ENCODE peak calls at places on chromosomes 12 and 14, in seven cellular contexts. One of them, this sample, is unnamed.

GRCh38 chr12:43637116-43637515 is 85.1 kb upstream of the ADAMTS20 start:
- DNase-seq in mammary epithelial cell: peak
- DNase-seq in CD8-positive, alpha-beta T cell: no peak
- DNase-seq in foreskin keratinocyte: no peak
- DNase-seq in IMR-90: no peak
- DNase-seq in CD4-positive, alpha-beta T cell: no peak
- DNase-seq in GM23338: no peak
- DNase-seq in this sample: no peak

GRCh38 chr12:102026728-102027127 is 35.1 kb downstream of the WASHC3 start:
- DNase-seq in mammary epithelial cell: no peak
- DNase-seq in CD8-positive, alpha-beta T cell: no peak
- DNase-seq in foreskin keratinocyte: no peak
- DNase-seq in IMR-90: no peak
- DNase-seq in CD4-positive, alpha-beta T cell: no peak
- DNase-seq in GM23338: peak
- DNase-seq in this sample: no peak

GRCh38 chr12:6370994-6371754 is 4.2 kb downstream of the SCNN1A start:
- DNase-seq in mammary epithelial cell: peak
- DNase-seq in CD8-positive, alpha-beta T cell: no peak
- DNase-seq in foreskin keratinocyte: peak
- DNase-seq in IMR-90: peak
- DNase-seq in CD4-positive, alpha-beta T cell: no peak
- DNase-seq in GM23338: peak
- DNase-seq in this sample: peak

GRCh38 chr14:87483651-87484260 is 509.2 kb downstream of the GALC start:
- DNase-seq in mammary epithelial cell: peak
- DNase-seq in CD8-positive, alpha-beta T cell: no peak
- DNase-seq in foreskin keratinocyte: peak
- DNase-seq in IMR-90: peak
- DNase-seq in CD4-positive, alpha-beta T cell: no peak
- DNase-seq in GM23338: no peak
- DNase-seq in this sample: peak

GRCh38 chr14:68106917-68107316 is 287.3 kb downstream of the RAD51B start:
- DNase-seq in mammary epithelial cell: no peak
- DNase-seq in CD8-positive, alpha-beta T cell: no peak
- DNase-seq in foreskin keratinocyte: no peak
- DNase-seq in IMR-90: no peak
- DNase-seq in CD4-positive, alpha-beta T cell: no peak
- DNase-seq in GM23338: no peak
- DNase-seq in this sample: no peak

GRCh38 chr12:60072911-60073310 is 477.1 kb downstream of the SLC16A7 start:
- DNase-seq in mammary epithelial cell: no peak
- DNase-seq in CD8-positive, alpha-beta T cell: no peak
- DNase-seq in foreskin keratinocyte: no peak
- DNase-seq in IMR-90: peak
- DNase-seq in CD4-positive, alpha-beta T cell: no peak
- DNase-seq in GM23338: peak
- DNase-seq in this sample: peak

GRCh38 chr12:89880695-89881350 is 172.2 kb upstream of the ATP2B1 start:
- DNase-seq in mammary epithelial cell: no peak
- DNase-seq in CD8-positive, alpha-beta T cell: peak
- DNase-seq in foreskin keratinocyte: no peak
- DNase-seq in IMR-90: no peak
- DNase-seq in CD4-positive, alpha-beta T cell: peak
- DNase-seq in GM23338: no peak
- DNase-seq in this sample: no peak

GRCh38 chr14:26008290-26008689 is 589.5 kb downstream of the NOVA1 start:
- DNase-seq in mammary epithelial cell: no peak
- DNase-seq in CD8-positive, alpha-beta T cell: no peak
- DNase-seq in foreskin keratinocyte: no peak
- DNase-seq in IMR-90: no peak
- DNase-seq in CD4-positive, alpha-beta T cell: no peak
- DNase-seq in GM23338: peak
- DNase-seq in this sample: peak

GRCh38 chr12:90280564-90281058 is 572.0 kb upstream of the ATP2B1 start:
- DNase-seq in mammary epithelial cell: peak
- DNase-seq in CD8-positive, alpha-beta T cell: no peak
- DNase-seq in foreskin keratinocyte: no peak
- DNase-seq in IMR-90: no peak
- DNase-seq in CD4-positive, alpha-beta T cell: no peak
- DNase-seq in GM23338: no peak
- DNase-seq in this sample: peak

GRCh38 chr12:112126916-112127315 is 1.6 kb downstream of the TRAFD1 start:
- DNase-seq in mammary epithelial cell: no peak
- DNase-seq in CD8-positive, alpha-beta T cell: no peak
- DNase-seq in foreskin keratinocyte: no peak
- DNase-seq in IMR-90: peak
- DNase-seq in CD4-positive, alpha-beta T cell: no peak
- DNase-seq in GM23338: no peak
- DNase-seq in this sample: peak

GRCh38 chr12:41211466-41211865 is 23.3 kb downstream of the PDZRN4 start:
- DNase-seq in mammary epithelial cell: no peak
- DNase-seq in CD8-positive, alpha-beta T cell: no peak
- DNase-seq in foreskin keratinocyte: no peak
- DNase-seq in IMR-90: no peak
- DNase-seq in CD4-positive, alpha-beta T cell: no peak
- DNase-seq in GM23338: no peak
- DNase-seq in this sample: no peak

GRCh38 chr12:57735952-57736742 is 2.4 kb downstream of the AGAP2 start:
- DNase-seq in mammary epithelial cell: peak
- DNase-seq in CD8-positive, alpha-beta T cell: no peak
- DNase-seq in foreskin keratinocyte: no peak
- DNase-seq in IMR-90: peak
- DNase-seq in CD4-positive, alpha-beta T cell: no peak
- DNase-seq in GM23338: peak
- DNase-seq in this sample: no peak

GRCh38 chr12:100346660-100347059 is 10.2 kb upstream of the SLC17A8 start:
- DNase-seq in mammary epithelial cell: no peak
- DNase-seq in CD8-positive, alpha-beta T cell: no peak
- DNase-seq in foreskin keratinocyte: no peak
- DNase-seq in IMR-90: peak
- DNase-seq in CD4-positive, alpha-beta T cell: no peak
- DNase-seq in GM23338: no peak
- DNase-seq in this sample: peak

GRCh38 chr14:104677506-104678332 is 11.7 kb upstream of the INF2 start:
- DNase-seq in mammary epithelial cell: peak
- DNase-seq in CD8-positive, alpha-beta T cell: peak
- DNase-seq in foreskin keratinocyte: no peak
- DNase-seq in IMR-90: peak
- DNase-seq in CD4-positive, alpha-beta T cell: peak
- DNase-seq in GM23338: peak
- DNase-seq in this sample: peak

GRCh38 chr12:72075401-72075800 is 136.8 kb downstream of the TPH2 start:
- DNase-seq in mammary epithelial cell: no peak
- DNase-seq in CD8-positive, alpha-beta T cell: no peak
- DNase-seq in foreskin keratinocyte: no peak
- DNase-seq in IMR-90: no peak
- DNase-seq in CD4-positive, alpha-beta T cell: no peak
- DNase-seq in GM23338: no peak
- DNase-seq in this sample: no peak

GRCh38 chr14:100772607-100773165 is 46.0 kb downstream of the DLK1 start:
- DNase-seq in mammary epithelial cell: no peak
- DNase-seq in CD8-positive, alpha-beta T cell: no peak
- DNase-seq in foreskin keratinocyte: no peak
- DNase-seq in IMR-90: no peak
- DNase-seq in CD4-positive, alpha-beta T cell: no peak
- DNase-seq in GM23338: no peak
- DNase-seq in this sample: no peak

GRCh38 chr14:70811065-70811464 is 1.8 kb upstream of the MAP3K9 start:
- DNase-seq in mammary epithelial cell: peak
- DNase-seq in CD8-positive, alpha-beta T cell: no peak
- DNase-seq in foreskin keratinocyte: no peak
- DNase-seq in IMR-90: peak
- DNase-seq in CD4-positive, alpha-beta T cell: no peak
- DNase-seq in GM23338: no peak
- DNase-seq in this sample: no peak

GRCh38 chr14:70810621-70811020 is 1.3 kb upstream of the MAP3K9 start:
- DNase-seq in mammary epithelial cell: no peak
- DNase-seq in CD8-positive, alpha-beta T cell: no peak
- DNase-seq in foreskin keratinocyte: no peak
- DNase-seq in IMR-90: no peak
- DNase-seq in CD4-positive, alpha-beta T cell: no peak
- DNase-seq in GM23338: no peak
- DNase-seq in this sample: no peak

GRCh38 chr14:70809238-70810214 is at the start of gene MAP3K9:
- DNase-seq in mammary epithelial cell: peak
- DNase-seq in CD8-positive, alpha-beta T cell: peak
- DNase-seq in foreskin keratinocyte: peak
- DNase-seq in IMR-90: peak
- DNase-seq in CD4-positive, alpha-beta T cell: peak
- DNase-seq in GM23338: peak
- DNase-seq in this sample: peak

GRCh38 chr14:70808402-70809237 is 693 bp downstream of the MAP3K9 start:
- DNase-seq in mammary epithelial cell: peak
- DNase-seq in CD8-positive, alpha-beta T cell: peak
- DNase-seq in foreskin keratinocyte: no peak
- DNase-seq in IMR-90: no peak
- DNase-seq in CD4-positive, alpha-beta T cell: peak
- DNase-seq in GM23338: peak
- DNase-seq in this sample: no peak

GRCh38 chr14:70808023-70808401 is 1.3 kb downstream of the MAP3K9 start:
- DNase-seq in mammary epithelial cell: no peak
- DNase-seq in CD8-positive, alpha-beta T cell: peak
- DNase-seq in foreskin keratinocyte: no peak
- DNase-seq in IMR-90: no peak
- DNase-seq in CD4-positive, alpha-beta T cell: peak
- DNase-seq in GM23338: peak
- DNase-seq in this sample: no peak
- H3K27ac ChIP-seq in mammary epithelial cell: peak
- H3K27ac ChIP-seq in CD8-positive, alpha-beta T cell: no peak
- H3K27ac ChIP-seq in foreskin keratinocyte: no peak
- H3K27ac ChIP-seq in IMR-90: no peak
- H3K27ac ChIP-seq in CD4-positive, alpha-beta T cell: no peak
- H3K27ac ChIP-seq in GM23338: no peak
- H3K27ac ChIP-seq in this sample: no peak

GRCh38 chr12:14545144-14546124 is 22.2 kb downstream of the PLBD1 start:
- DNase-seq in mammary epithelial cell: no peak
- DNase-seq in CD8-positive, alpha-beta T cell: no peak
- DNase-seq in foreskin keratinocyte: no peak
- DNase-seq in IMR-90: no peak
- DNase-seq in CD4-positive, alpha-beta T cell: no peak
- DNase-seq in GM23338: no peak
- DNase-seq in this sample: no peak
- H3K27ac ChIP-seq in mammary epithelial cell: no peak
- H3K27ac ChIP-seq in CD8-positive, alpha-beta T cell: no peak
- H3K27ac ChIP-seq in foreskin keratinocyte: no peak
- H3K27ac ChIP-seq in IMR-90: no peak
- H3K27ac ChIP-seq in CD4-positive, alpha-beta T cell: no peak
- H3K27ac ChIP-seq in GM23338: no peak
- H3K27ac ChIP-seq in this sample: no peak

GRCh38 chr12:47277071-47277408 is 197.3 kb upstream of the AMIGO2 start:
- DNase-seq in mammary epithelial cell: no peak
- DNase-seq in CD8-positive, alpha-beta T cell: no peak
- DNase-seq in foreskin keratinocyte: no peak
- DNase-seq in IMR-90: no peak
- DNase-seq in CD4-positive, alpha-beta T cell: no peak
- DNase-seq in GM23338: no peak
- DNase-seq in this sample: no peak

GRCh38 chr12:47282206-47282605 is 202.4 kb upstream of the AMIGO2 start:
- DNase-seq in mammary epithelial cell: no peak
- DNase-seq in CD8-positive, alpha-beta T cell: no peak
- DNase-seq in foreskin keratinocyte: no peak
- DNase-seq in IMR-90: peak
- DNase-seq in CD4-positive, alpha-beta T cell: no peak
- DNase-seq in GM23338: no peak
- DNase-seq in this sample: peak

GRCh38 chr12:47280543-47281330 is 201.0 kb upstream of the AMIGO2 start:
- DNase-seq in mammary epithelial cell: peak
- DNase-seq in CD8-positive, alpha-beta T cell: no peak
- DNase-seq in foreskin keratinocyte: no peak
- DNase-seq in IMR-90: no peak
- DNase-seq in CD4-positive, alpha-beta T cell: no peak
- DNase-seq in GM23338: no peak
- DNase-seq in this sample: no peak

GRCh38 chr12:47277972-47278448 is 198.3 kb upstream of the AMIGO2 start:
- DNase-seq in mammary epithelial cell: peak
- DNase-seq in CD8-positive, alpha-beta T cell: no peak
- DNase-seq in foreskin keratinocyte: peak
- DNase-seq in IMR-90: peak
- DNase-seq in CD4-positive, alpha-beta T cell: no peak
- DNase-seq in GM23338: no peak
- DNase-seq in this sample: peak

GRCh38 chr12:47281667-47282171 is 202.0 kb upstream of the AMIGO2 start:
- DNase-seq in mammary epithelial cell: peak
- DNase-seq in CD8-positive, alpha-beta T cell: no peak
- DNase-seq in foreskin keratinocyte: no peak
- DNase-seq in IMR-90: peak
- DNase-seq in CD4-positive, alpha-beta T cell: no peak
- DNase-seq in GM23338: no peak
- DNase-seq in this sample: peak
- H3K27ac ChIP-seq in mammary epithelial cell: no peak
- H3K27ac ChIP-seq in CD8-positive, alpha-beta T cell: no peak
- H3K27ac ChIP-seq in foreskin keratinocyte: no peak
- H3K27ac ChIP-seq in IMR-90: no peak
- H3K27ac ChIP-seq in CD4-positive, alpha-beta T cell: no peak
- H3K27ac ChIP-seq in GM23338: no peak
- H3K27ac ChIP-seq in this sample: no peak

GRCh38 chr14:69317780-69318179 is 57.8 kb downstream of the GALNT16 start:
- DNase-seq in mammary epithelial cell: no peak
- DNase-seq in CD8-positive, alpha-beta T cell: no peak
- DNase-seq in foreskin keratinocyte: no peak
- DNase-seq in IMR-90: no peak
- DNase-seq in CD4-positive, alpha-beta T cell: no peak
- DNase-seq in GM23338: no peak
- DNase-seq in this sample: no peak

GRCh38 chr14:69317392-69317755 is 57.4 kb downstream of the GALNT16 start:
- DNase-seq in mammary epithelial cell: no peak
- DNase-seq in CD8-positive, alpha-beta T cell: no peak
- DNase-seq in foreskin keratinocyte: no peak
- DNase-seq in IMR-90: no peak
- DNase-seq in CD4-positive, alpha-beta T cell: no peak
- DNase-seq in GM23338: no peak
- DNase-seq in this sample: no peak

GRCh38 chr14:69319911-69320310 is 60.0 kb downstream of the GALNT16 start:
- DNase-seq in mammary epithelial cell: no peak
- DNase-seq in CD8-positive, alpha-beta T cell: no peak
- DNase-seq in foreskin keratinocyte: no peak
- DNase-seq in IMR-90: no peak
- DNase-seq in CD4-positive, alpha-beta T cell: no peak
- DNase-seq in GM23338: no peak
- DNase-seq in this sample: no peak

GRCh38 chr14:69318241-69318640 is 58.3 kb downstream of the GALNT16 start:
- DNase-seq in mammary epithelial cell: no peak
- DNase-seq in CD8-positive, alpha-beta T cell: no peak
- DNase-seq in foreskin keratinocyte: no peak
- DNase-seq in IMR-90: peak
- DNase-seq in CD4-positive, alpha-beta T cell: no peak
- DNase-seq in GM23338: no peak
- DNase-seq in this sample: no peak

DNA sequence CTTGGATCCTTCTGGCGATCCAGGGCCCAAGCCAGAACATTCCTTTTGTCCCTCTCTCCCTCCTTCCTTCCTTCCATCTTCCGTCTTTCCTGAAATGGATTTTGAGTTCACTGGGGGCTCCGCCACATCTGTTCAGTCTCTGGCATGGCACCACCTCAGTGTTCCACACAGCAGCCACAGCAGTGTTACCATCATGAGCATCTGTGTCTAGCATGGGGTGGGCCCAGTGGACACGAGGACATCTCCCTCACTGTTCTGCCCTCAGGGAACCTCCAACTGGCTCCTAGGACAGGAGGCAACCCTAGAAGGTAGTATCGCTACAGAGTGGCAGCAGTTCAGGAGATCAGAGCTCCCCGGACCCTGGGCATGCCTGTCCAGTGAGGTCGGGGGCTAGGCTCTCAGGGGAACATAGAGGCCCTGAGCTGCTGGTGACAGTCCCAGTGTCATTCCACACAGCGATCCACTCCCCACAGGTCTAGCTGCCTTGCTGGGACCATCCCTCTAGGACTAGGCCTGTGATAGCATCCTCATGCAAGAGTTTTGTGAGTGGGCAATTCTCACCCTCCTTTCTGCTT is 59.0 kb downstream of the GALNT16 start:
- DNase-seq in mammary epithelial cell: no peak
- DNase-seq in CD8-positive, alpha-beta T cell: no peak
- DNase-seq in foreskin keratinocyte: no peak
- DNase-seq in IMR-90: no peak
- DNase-seq in CD4-positive, alpha-beta T cell: no peak
- DNase-seq in GM23338: no peak
- DNase-seq in this sample: no peak
- H3K27ac ChIP-seq in mammary epithelial cell: no peak
- H3K27ac ChIP-seq in CD8-positive, alpha-beta T cell: no peak
- H3K27ac ChIP-seq in foreskin keratinocyte: no peak
- H3K27ac ChIP-seq in IMR-90: no peak
- H3K27ac ChIP-seq in CD4-positive, alpha-beta T cell: no peak
- H3K27ac ChIP-seq in GM23338: no peak
- H3K27ac ChIP-seq in this sample: no peak